ENCODE peak calls at places on chromosomes 1 and 21, in eight cellular contexts. C is stimulated activated naive CD4-positive, alpha-beta T cell treated with Interleukin-2 at 50 U/mL for 16 hours; Y is stimulated activated CD4-positive, alpha-beta T cell treated with anti-CD3 and anti-CD28 coated beads, Interleukin-1b, Interleukin-23, amount 100 ng/mL, for 24 hours; S is HuH-7; H is NCI-H1105 treated with DMSO at 0.1 percent for 48 hours; N is GM19239; M is HT-29; D is upper lobe of right lung. P is an unnamed sample.
A peak's percentile ranks its signal among the peaks of the same experiment; 100 is the strongest.

GRCh38 chr1:94237291-94238226 is at the start of gene ARHGAP29:
- DNase-seq in C (no peak), Y (no peak), S (peak; percentile 78), H (peak; percentile 82), N (peak; percentile 19), M (peak; percentile 92), D (peak; percentile 93), P (peak; percentile 38)

GRCh38 chr1:153697191-153697872 is 18.8 kb downstream of the NPR1 start:
- DNase-seq in C (no peak), Y (no peak), S (no peak), H (no peak), N (no peak), M (peak; percentile 34), D (peak; percentile 72), P (no peak)

GRCh38 chr1:1080951-1081310 is 6.8 kb upstream of the RNF223 start:
- DNase-seq in C (no peak), Y (no peak), S (no peak), H (no peak), N (no peak), M (no peak), D (peak; percentile 58), P (no peak)

GRCh38 chr21:46388896-46389295 is 64.9 kb downstream of the PCNT start:
- DNase-seq in C (no peak), Y (no peak), S (no peak), H (no peak), N (no peak), M (no peak), D (no peak), P (no peak)

GRCh38 chr1:80384960-80385359 is 1378.4 kb upstream of the ADGRL4 start:
- DNase-seq in C (no peak), Y (no peak), S (no peak), H (no peak), N (no peak), M (no peak), D (no peak), P (no peak)

GRCh38 chr1:5481889-5482288 is 510.3 kb downstream of the NPHP4 start:
- DNase-seq in C (no peak), Y (no peak), S (peak; percentile 18), H (no peak), N (no peak), M (peak; percentile 46), D (no peak), P (no peak)

GRCh38 chr1:15013767-15014166 is 139.8 kb upstream of the TMEM51 start:
- DNase-seq in C (no peak), Y (no peak), S (no peak), H (no peak), N (no peak), M (no peak), D (no peak), P (no peak)

GRCh38 chr1:96918406-96918805 is 196.8 kb downstream of the PTBP2 start:
- DNase-seq in C (no peak), Y (no peak), S (no peak), H (no peak), N (no peak), M (no peak), D (no peak), P (no peak)

GRCh38 chr21:32094792-32095191 is 184.1 kb downstream of the MIS18A start:
- DNase-seq in C (no peak), Y (no peak), S (no peak), H (no peak), N (no peak), M (peak; percentile 24), D (no peak), P (no peak)

GRCh38 chr1:50108497-50109073 is at the start of gene ELAVL4:
- DNase-seq in C (no peak), Y (no peak), S (no peak), H (no peak), N (no peak), M (no peak), D (no peak), P (no peak)

GRCh38 chr21:14691924-14692323 is 145.8 kb upstream of the SAMSN1 start:
- DNase-seq in C (no peak), Y (no peak), S (no peak), H (peak; percentile 72), N (no peak), M (no peak), D (no peak), P (no peak)

GRCh38 chr1:18458751-18459133 is 22.0 kb upstream of the KLHDC7A start:
- DNase-seq in C (no peak), Y (no peak), S (no peak), H (no peak), N (no peak), M (no peak), D (no peak), P (no peak)

GRCh38 chr1:201307760-201308499 is 24.6 kb downstream of the PKP1 start:
- DNase-seq in C (no peak), Y (no peak), S (no peak), H (peak; percentile 17), N (no peak), M (no peak), D (no peak), P (peak; percentile 95)

GRCh38 chr1:185541861-185542260 is 192.3 kb upstream of the HMCN1 start:
- DNase-seq in C (no peak), Y (no peak), S (no peak), H (no peak), N (no peak), M (no peak), D (no peak), P (no peak)

P was measured in lower leg skin.